ENCODE peak calls at places on chromosomes 3 and 15, in ten cellular contexts. U is astrocyte; W is GM13977; Z is endothelial cell of umbilical vein; R is CD4-positive, alpha-beta T cell; P is transverse colon; A is osteocyte; B is thyroid gland; N is bronchial epithelial cell; Q is GM12878. J is an unnamed sample.

GRCh38 chr15:80796424-80796823 is 17.3 kb downstream of the CEMIP start:
- DNase-seq in U (no peak), W (no peak), Z (no peak), R (no peak), P (no peak), A (no peak), B (no peak), N (no peak), Q (no peak), J (no peak)

GRCh38 chr15:70421197-70421482 is 323.4 kb upstream of the TLE3 start:
- DNase-seq in U (no peak), W (no peak), Z (no peak), R (no peak), P (no peak), A (no peak), B (peak), N (no peak), Q (no peak), J (no peak)

GRCh38 chr15:58469432-58470353 is 37.9 kb downstream of the LIPC start:
- DNase-seq in U (peak), W (no peak), Z (peak), R (no peak), P (peak), A (no peak), B (peak), N (peak), Q (no peak), J (peak)

GRCh38 chr3:40313975-40314860 is 4.7 kb downstream of the EIF1B start:
- DNase-seq in U (no peak), W (no peak), Z (peak), R (no peak), P (peak), A (no peak), B (no peak), N (no peak), Q (no peak), J (peak)

GRCh38 chr15:65913631-65914199 is 44.4 kb downstream of the RAB11A start:
- DNase-seq in U (no peak), W (no peak), Z (no peak), R (no peak), P (no peak), A (no peak), B (no peak), N (no peak), Q (no peak), J (no peak)

GRCh38 chr15:77630064-77630463 is 2.6 kb downstream of the LINGO1 start:
- DNase-seq in U (no peak), W (no peak), Z (no peak), R (no peak), P (peak), A (no peak), B (no peak), N (no peak), Q (no peak), J (no peak)

GRCh38 chr3:4805662-4806061 is 173.6 kb upstream of the BHLHE40 start:
- DNase-seq in U (no peak), W (peak), Z (no peak), R (no peak), P (no peak), A (no peak), B (no peak), N (no peak), Q (no peak), J (no peak)

GRCh38 chr15:100919481-100920405 is 586 bp downstream of the LRRK1 start:
- DNase-seq in U (peak), W (peak), Z (peak), R (no peak), P (peak), A (no peak), B (peak), N (no peak), Q (no peak), J (no peak)

GRCh38 chr3:183338520-183338919 is 85.5 kb downstream of the B3GNT5 start:
- DNase-seq in U (no peak), W (no peak), Z (no peak), R (no peak), P (no peak), A (no peak), B (no peak), N (no peak), Q (no peak), J (no peak)

GRCh38 chr3:169430687-169431404 is 232.7 kb downstream of the MECOM start:
- DNase-seq in U (peak), W (no peak), Z (peak), R (no peak), P (no peak), A (no peak), B (no peak), N (peak), Q (no peak), J (no peak)

GRCh38 chr3:122074621-122075265 is 19.6 kb downstream of the CD86 start:
- DNase-seq in U (no peak), W (peak), Z (no peak), R (no peak), P (peak), A (no peak), B (no peak), N (no peak), Q (peak), J (no peak)

DNA sequence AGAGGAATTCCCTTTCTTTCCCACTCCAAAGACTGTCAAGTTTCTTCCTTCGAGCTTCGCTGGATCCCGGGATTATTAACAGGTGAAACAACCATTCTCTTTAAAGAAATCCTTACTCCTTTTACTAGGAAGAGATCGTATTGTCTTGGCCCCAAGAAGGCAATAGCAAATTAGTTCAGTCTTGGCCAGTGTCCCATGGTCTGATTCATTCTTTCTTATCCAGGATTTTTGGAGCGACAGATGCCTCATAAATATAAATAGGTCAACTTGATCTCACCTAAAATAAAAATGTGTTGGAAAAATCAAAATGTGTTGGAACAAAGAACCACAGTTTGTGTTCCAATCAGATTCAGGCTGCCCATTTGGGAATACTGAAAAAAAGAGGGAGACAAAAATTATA is 140.1 kb upstream of the TMEM108 start:
- DNase-seq in U (no peak), W (no peak), Z (no peak), R (no peak), P (no peak), A (no peak), B (no peak), N (no peak), Q (no peak), J (no peak)
- TF ChIP-seq CTCF in U (no peak), W (no peak), Z (no peak), R (no peak), P (no peak), A (no peak), B (no peak), N (no peak), Q (no peak), J (no peak)

DNA sequence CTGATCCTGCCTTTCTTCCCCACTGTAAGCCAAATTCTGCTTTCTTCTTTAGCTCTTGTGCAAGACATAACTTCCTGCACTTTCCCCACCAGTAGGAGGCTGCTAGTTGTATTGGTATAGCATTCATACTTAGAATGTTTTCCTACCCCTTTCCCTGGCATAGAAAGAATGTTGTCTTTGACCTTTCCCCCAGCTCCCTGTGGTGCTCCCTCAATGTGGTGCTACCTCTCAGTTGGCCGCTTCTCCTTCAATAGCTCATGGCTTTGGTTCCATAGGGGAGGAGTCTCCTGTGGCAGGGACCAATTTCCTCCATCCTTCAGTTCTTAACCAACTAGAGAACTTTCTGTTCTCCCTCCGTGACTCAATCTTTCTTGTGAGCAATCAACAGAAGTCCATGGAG is 67.5 kb upstream of the AKAP13 start:
- DNase-seq in U (no peak), W (no peak), Z (no peak), R (no peak), P (no peak), A (no peak), B (no peak), N (no peak), Q (no peak), J (peak)
- TF ChIP-seq CTCF in U (peak), W (peak), Z (no peak), R (no peak), P (no peak), A (peak), B (no peak), N (peak), Q (no peak), J (peak)

DNA sequence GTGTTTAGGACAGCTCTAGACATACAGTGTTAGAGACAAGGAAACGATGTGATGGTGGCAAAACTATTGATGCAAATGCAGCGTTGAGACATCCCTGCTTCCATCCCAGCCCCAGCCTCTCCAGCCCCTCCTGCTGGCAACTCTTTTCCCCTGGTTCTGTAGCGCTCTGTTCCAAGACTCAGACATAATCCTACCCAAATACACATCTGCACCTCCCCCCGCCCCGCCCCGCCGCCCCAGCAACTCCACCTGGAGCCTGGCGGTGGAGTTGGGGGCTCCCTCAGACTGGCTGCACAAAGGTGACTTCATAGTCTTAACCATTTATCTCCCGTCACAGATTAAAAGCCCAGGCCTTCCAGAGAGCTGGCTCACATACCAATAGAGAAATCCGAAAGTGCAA is 7.2 kb upstream of the SEC22A start:
- DNase-seq in U (no peak), W (no peak), Z (peak), R (no peak), P (peak), A (no peak), B (peak), N (peak), Q (no peak), J (no peak)
- TF ChIP-seq CTCF in U (no peak), W (no peak), Z (no peak), R (no peak), P (peak), A (peak), B (peak), N (peak), Q (peak), J (peak)

GRCh38 chr3:51718547-51719412 is 11.9 kb downstream of the GRM2 start:
- DNase-seq in U (no peak), W (peak), Z (peak), R (no peak), P (peak), A (peak), B (peak), N (peak), Q (peak), J (peak)
- TF ChIP-seq CTCF in U (peak), W (peak), Z (peak), R (peak), P (peak), A (peak), B (peak), N (peak), Q (peak), J (peak)